ENCODE peak calls at places on chromosome 14, in seven cellular contexts. One of them, this sample, is unnamed.

GRCh38 chr14:102897299-102898027 is 25.0 kb upstream of the AMN start:
- DNase-seq in mesendoderm: no peak
- DNase-seq in H9: no peak
- DNase-seq in trophoblast cell: no peak
- DNase-seq in mesenchymal stem cell: no peak
- DNase-seq in neuronal stem cell: no peak
- DNase-seq in H1: no peak
- DNase-seq in this sample: no peak

GRCh38 chr14:65533736-65534404 is 121.3 kb downstream of the FUT8 start:
- DNase-seq in neuronal stem cell: no peak
- DNase-seq in mesendoderm: no peak
- DNase-seq in H9: no peak
- DNase-seq in trophoblast cell: no peak
- DNase-seq in H1: no peak
- DNase-seq in mesenchymal stem cell: no peak
- DNase-seq in this sample: no peak

GRCh38 chr14:36293824-36294223 is 26.6 kb downstream of the MBIP start:
- DNase-seq in mesenchymal stem cell: peak
- DNase-seq in mesendoderm: no peak
- DNase-seq in neuronal stem cell: no peak
- DNase-seq in trophoblast cell: peak
- DNase-seq in H1: no peak
- DNase-seq in H9: no peak
- DNase-seq in this sample: peak

GRCh38 chr14:101834387-101835165 is 73.1 kb downstream of the PPP2R5C start:
- DNase-seq in trophoblast cell: no peak
- DNase-seq in mesendoderm: no peak
- DNase-seq in mesenchymal stem cell: peak
- DNase-seq in H9: no peak
- DNase-seq in neuronal stem cell: no peak
- DNase-seq in H1: no peak
- DNase-seq in this sample: peak

GRCh38 chr14:51488569-51489220 is 163.0 kb upstream of the FRMD6 start:
- DNase-seq in mesendoderm: no peak
- DNase-seq in H1: no peak
- DNase-seq in trophoblast cell: no peak
- DNase-seq in mesenchymal stem cell: no peak
- DNase-seq in H9: no peak
- DNase-seq in neuronal stem cell: no peak
- DNase-seq in this sample: peak

GRCh38 chr14:58133739-58134138 is 18.3 kb downstream of the ARMH4 start:
- DNase-seq in mesenchymal stem cell: peak
- DNase-seq in neuronal stem cell: no peak
- DNase-seq in H1: no peak
- DNase-seq in trophoblast cell: peak
- DNase-seq in mesendoderm: peak
- DNase-seq in H9: no peak
- DNase-seq in this sample: peak

GRCh38 chr14:100135073-100135472 is 24.4 kb downstream of the DEGS2 start:
- DNase-seq in H9: no peak
- DNase-seq in mesenchymal stem cell: no peak
- DNase-seq in mesendoderm: no peak
- DNase-seq in trophoblast cell: no peak
- DNase-seq in H1: no peak
- DNase-seq in neuronal stem cell: no peak
- DNase-seq in this sample: no peak

GRCh38 chr14:104091061-104091926 is 5.8 kb downstream of the ASPG start:
- DNase-seq in trophoblast cell: no peak
- DNase-seq in mesenchymal stem cell: no peak
- DNase-seq in neuronal stem cell: no peak
- DNase-seq in H9: no peak
- DNase-seq in mesendoderm: no peak
- DNase-seq in H1: no peak
- DNase-seq in this sample: no peak

GRCh38 chr14:54761835-54762234 is 140.8 kb downstream of the GCH1 start:
- DNase-seq in mesendoderm: no peak
- DNase-seq in neuronal stem cell: no peak
- DNase-seq in H9: no peak
- DNase-seq in trophoblast cell: no peak
- DNase-seq in H1: no peak
- DNase-seq in mesenchymal stem cell: no peak
- DNase-seq in this sample: no peak

GRCh38 chr14:40213701-40214100 is 781.5 kb upstream of the FBXO33 start:
- DNase-seq in mesendoderm: no peak
- DNase-seq in H1: no peak
- DNase-seq in mesenchymal stem cell: no peak
- DNase-seq in H9: no peak
- DNase-seq in neuronal stem cell: no peak
- DNase-seq in trophoblast cell: no peak
- DNase-seq in this sample: no peak

GRCh38 chr14:36664322-36665193 is 2.9 kb downstream of the PAX9 start:
- DNase-seq in neuronal stem cell: no peak
- DNase-seq in H9: no peak
- DNase-seq in trophoblast cell: no peak
- DNase-seq in mesendoderm: no peak
- DNase-seq in H1: no peak
- DNase-seq in mesenchymal stem cell: no peak
- DNase-seq in this sample: no peak

GRCh38 chr14:103854822-103855733 is 7.7 kb upstream of the PPP1R13B start:
- DNase-seq in neuronal stem cell: no peak
- DNase-seq in trophoblast cell: peak
- DNase-seq in mesendoderm: peak
- DNase-seq in H9: peak
- DNase-seq in mesenchymal stem cell: no peak
- DNase-seq in H1: no peak
- DNase-seq in this sample: no peak

GRCh38 chr14:31934767-31935266 is 142.3 kb upstream of the ARHGAP5 start:
- DNase-seq in neuronal stem cell: no peak
- DNase-seq in H9: peak
- DNase-seq in trophoblast cell: peak
- DNase-seq in H1: no peak
- DNase-seq in mesenchymal stem cell: peak
- DNase-seq in mesendoderm: peak
- DNase-seq in this sample: peak

GRCh38 chr14:52590318-52590717 is 37.7 kb downstream of the GPR137C start:
- DNase-seq in H9: no peak
- DNase-seq in mesendoderm: no peak
- DNase-seq in neuronal stem cell: no peak
- DNase-seq in H1: no peak
- DNase-seq in trophoblast cell: no peak
- DNase-seq in mesenchymal stem cell: no peak
- DNase-seq in this sample: peak

GRCh38 chr14:26466862-26467261 is 131.0 kb downstream of the NOVA1 start:
- DNase-seq in trophoblast cell: no peak
- DNase-seq in mesendoderm: no peak
- DNase-seq in mesenchymal stem cell: no peak
- DNase-seq in neuronal stem cell: no peak
- DNase-seq in H9: no peak
- DNase-seq in H1: no peak
- DNase-seq in this sample: no peak

GRCh38 chr14:105839425-105840265 is 313.3 kb downstream of the TMEM121 start:
- DNase-seq in H1: no peak
- DNase-seq in mesendoderm: no peak
- DNase-seq in mesenchymal stem cell: no peak
- DNase-seq in H9: peak
- DNase-seq in neuronal stem cell: no peak
- DNase-seq in trophoblast cell: no peak
- DNase-seq in this sample: no peak

GRCh38 chr14:68787235-68787727 is 5.6 kb downstream of the ZFP36L1 start:
- DNase-seq in H9: peak
- DNase-seq in trophoblast cell: peak
- DNase-seq in mesenchymal stem cell: no peak
- DNase-seq in H1: no peak
- DNase-seq in mesendoderm: peak
- DNase-seq in neuronal stem cell: no peak
- DNase-seq in this sample: no peak

GRCh38 chr14:75214558-75214957 is 38.1 kb upstream of the TMED10 start:
- DNase-seq in H9: no peak
- DNase-seq in H1: no peak
- DNase-seq in mesenchymal stem cell: no peak
- DNase-seq in trophoblast cell: no peak
- DNase-seq in mesendoderm: no peak
- DNase-seq in neuronal stem cell: no peak
- DNase-seq in this sample: no peak

GRCh38 chr14:105467942-105468471 is 6.6 kb upstream of the CRIP2 start:
- DNase-seq in trophoblast cell: no peak
- DNase-seq in mesendoderm: no peak
- DNase-seq in neuronal stem cell: no peak
- DNase-seq in mesenchymal stem cell: no peak
- DNase-seq in H9: no peak
- DNase-seq in H1: no peak
- DNase-seq in this sample: no peak

GRCh38 chr14:61750708-61751474 is 11.3 kb upstream of the SNAPC1 start:
- DNase-seq in mesenchymal stem cell: peak
- DNase-seq in mesendoderm: peak
- DNase-seq in H9: peak
- DNase-seq in neuronal stem cell: peak
- DNase-seq in H1: peak
- DNase-seq in trophoblast cell: peak
- DNase-seq in this sample: peak

GRCh38 chr14:86739761-86740160 is 1209.8 kb downstream of the FLRT2 start:
- DNase-seq in mesenchymal stem cell: no peak
- DNase-seq in trophoblast cell: no peak
- DNase-seq in mesendoderm: peak
- DNase-seq in H9: no peak
- DNase-seq in neuronal stem cell: no peak
- DNase-seq in H1: no peak
- DNase-seq in this sample: no peak

GRCh38 chr14:76314521-76314951 is 61.4 kb upstream of the ESRRB start:
- DNase-seq in mesendoderm: peak
- DNase-seq in H1: no peak
- DNase-seq in mesenchymal stem cell: no peak
- DNase-seq in neuronal stem cell: no peak
- DNase-seq in H9: peak
- DNase-seq in trophoblast cell: no peak
- DNase-seq in this sample: no peak

GRCh38 chr14:31930493-31931225 is 146.4 kb upstream of the ARHGAP5 start:
- DNase-seq in H1: no peak
- DNase-seq in trophoblast cell: no peak
- DNase-seq in mesendoderm: no peak
- DNase-seq in mesenchymal stem cell: peak
- DNase-seq in H9: no peak
- DNase-seq in neuronal stem cell: no peak
- DNase-seq in this sample: peak

GRCh38 chr14:60642790-60643397 is 6.4 kb downstream of the SIX1 start:
- DNase-seq in mesenchymal stem cell: no peak
- DNase-seq in mesendoderm: no peak
- DNase-seq in trophoblast cell: no peak
- DNase-seq in H1: no peak
- DNase-seq in H9: no peak
- DNase-seq in neuronal stem cell: peak
- DNase-seq in this sample: no peak
- H4K8ac ChIP-seq in mesenchymal stem cell: no peak
- H4K8ac ChIP-seq in mesendoderm: no peak
- H4K8ac ChIP-seq in trophoblast cell: no peak
- H4K8ac ChIP-seq in H1: peak
- H4K8ac ChIP-seq in H9: no peak
- H4K8ac ChIP-seq in neuronal stem cell: no peak
- H4K8ac ChIP-seq in this sample: peak

GRCh38 chr14:22416193-22416592 is 172.8 kb downstream of the DAD1 start:
- DNase-seq in trophoblast cell: no peak
- DNase-seq in neuronal stem cell: no peak
- DNase-seq in mesenchymal stem cell: no peak
- DNase-seq in mesendoderm: no peak
- DNase-seq in H1: no peak
- DNase-seq in H9: no peak
- DNase-seq in this sample: no peak
- H3K4ac ChIP-seq in trophoblast cell: no peak
- H3K4ac ChIP-seq in neuronal stem cell: no peak
- H3K4ac ChIP-seq in mesenchymal stem cell: no peak
- H3K4ac ChIP-seq in mesendoderm: no peak
- H3K4ac ChIP-seq in H1: no peak
- H3K4ac ChIP-seq in H9: no peak
- H3K4ac ChIP-seq in this sample: no peak

GRCh38 chr14:34872822-34873590 is 2.2 kb downstream of the BAZ1A start:
- DNase-seq in trophoblast cell: no peak
- DNase-seq in mesendoderm: no peak
- DNase-seq in H9: peak
- DNase-seq in mesenchymal stem cell: peak
- DNase-seq in H1: no peak
- DNase-seq in neuronal stem cell: peak
- DNase-seq in this sample: peak

GRCh38 chr14:34874386-34875030 is 652 bp downstream of the BAZ1A start:
- DNase-seq in mesenchymal stem cell: peak
- DNase-seq in trophoblast cell: peak
- DNase-seq in neuronal stem cell: peak
- DNase-seq in H9: peak
- DNase-seq in H1: no peak
- DNase-seq in mesendoderm: peak
- DNase-seq in this sample: peak

GRCh38 chr14:34875031-34875922 is at the start of gene BAZ1A:
- DNase-seq in H9: peak
- DNase-seq in trophoblast cell: peak
- DNase-seq in H1: no peak
- DNase-seq in neuronal stem cell: peak
- DNase-seq in mesenchymal stem cell: peak
- DNase-seq in mesendoderm: peak
- DNase-seq in this sample: peak

GRCh38 chr14:34873591-34874385 is 1.4 kb downstream of the BAZ1A start:
- DNase-seq in H1: peak
- DNase-seq in mesendoderm: peak
- DNase-seq in mesenchymal stem cell: peak
- DNase-seq in trophoblast cell: peak
- DNase-seq in neuronal stem cell: peak
- DNase-seq in H9: peak
- DNase-seq in this sample: no peak
- H4K8ac ChIP-seq in H1: peak
- H4K8ac ChIP-seq in mesendoderm: no peak
- H4K8ac ChIP-seq in mesenchymal stem cell: peak
- H4K8ac ChIP-seq in trophoblast cell: peak
- H4K8ac ChIP-seq in neuronal stem cell: peak
- H4K8ac ChIP-seq in H9: no peak
- H4K8ac ChIP-seq in this sample: peak

GRCh38 chr14:50452285-50452684 is 55.6 kb upstream of the CDKL1 start:
- DNase-seq in mesendoderm: no peak
- DNase-seq in mesenchymal stem cell: no peak
- DNase-seq in trophoblast cell: no peak
- DNase-seq in H1: no peak
- DNase-seq in neuronal stem cell: no peak
- DNase-seq in H9: no peak
- DNase-seq in this sample: peak
- H3K4ac ChIP-seq in mesendoderm: no peak
- H3K4ac ChIP-seq in mesenchymal stem cell: no peak
- H3K4ac ChIP-seq in trophoblast cell: no peak
- H3K4ac ChIP-seq in H1: no peak
- H3K4ac ChIP-seq in neuronal stem cell: no peak
- H3K4ac ChIP-seq in H9: no peak
- H3K4ac ChIP-seq in this sample: no peak

DNA sequence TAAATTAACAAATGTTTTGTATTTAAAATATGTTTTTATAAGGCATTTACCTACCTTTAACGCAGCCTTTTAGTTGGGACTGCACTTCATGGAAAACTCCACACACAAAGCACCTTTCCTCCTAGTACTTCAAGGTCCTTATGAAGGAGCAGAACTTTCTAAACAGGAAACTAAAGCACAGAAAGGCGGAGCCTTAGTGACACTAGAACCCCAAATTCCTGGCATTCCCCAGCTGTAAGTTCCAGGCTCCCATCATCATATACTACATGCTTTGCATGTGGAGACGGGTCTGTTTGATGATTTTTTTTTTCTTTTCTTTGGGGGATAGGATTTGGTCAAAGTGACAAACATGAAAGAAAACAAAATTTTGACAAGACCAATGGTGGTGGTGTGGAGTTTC is 39.5 kb downstream of the STXBP6 start:
- DNase-seq in neuronal stem cell: no peak
- DNase-seq in trophoblast cell: no peak
- DNase-seq in H1: no peak
- DNase-seq in mesenchymal stem cell: no peak
- DNase-seq in mesendoderm: peak
- DNase-seq in H9: no peak
- DNase-seq in this sample: no peak
- H4K8ac ChIP-seq in neuronal stem cell: no peak
- H4K8ac ChIP-seq in trophoblast cell: no peak
- H4K8ac ChIP-seq in H1: no peak
- H4K8ac ChIP-seq in mesenchymal stem cell: no peak
- H4K8ac ChIP-seq in mesendoderm: no peak
- H4K8ac ChIP-seq in H9: no peak
- H4K8ac ChIP-seq in this sample: no peak